ENCODE peak calls at places on chromosomes 5 and 9, in four cellular contexts. G is HCT116, U is MM.1S, T is right lobe of liver. A is an unnamed sample.

GRCh38 chr5:91305640-91306039 is 77.5 kb downstream of the ARRDC3 start:
- DNase-seq in G (no peak), U (no peak), T (no peak), A (no peak)

GRCh38 chr9:4933177-4933576 is 51.9 kb upstream of the JAK2 start:
- DNase-seq in G (no peak), U (no peak), T (no peak), A (no peak)

GRCh38 chr5:176740131-176740701 is 70.1 kb upstream of the UNC5A start:
- DNase-seq in T (peak), G (no peak), U (no peak), A (peak)

GRCh38 chr5:119318256-119318914 is 37.4 kb upstream of the TNFAIP8 start:
- DNase-seq in T (no peak), G (no peak), U (no peak), A (no peak)

GRCh38 chr5:68383888-68384310 is 168.3 kb downstream of the PIK3R1 start:
- DNase-seq in T (no peak), U (no peak), G (no peak), A (no peak)

GRCh38 chr9:744790-745456 is 96.6 kb upstream of the DMRT1 start:
- DNase-seq in U (no peak), G (no peak), T (peak), A (no peak)

GRCh38 chr9:27572036-27572435 is 1.2 kb downstream of the C9orf72 start:
- DNase-seq in U (no peak), T (no peak), G (no peak), A (no peak)

GRCh38 chr9:35349287-35349990 is 140.5 kb upstream of the RUSC2 start:
- DNase-seq in U (no peak), T (no peak), G (no peak), A (no peak)

GRCh38 chr5:120682851-120683250 is 218.8 kb downstream of the PRR16 start:
- DNase-seq in G (no peak), U (no peak), T (no peak), A (no peak)

GRCh38 chr5:25540628-25541027 is 895.9 kb upstream of the CDH10 start:
- DNase-seq in U (no peak), T (no peak), G (no peak), A (no peak)

GRCh38 chr5:17991775-17992174 is 357.5 kb downstream of the TAF11L14 start:
- DNase-seq in T (no peak), G (no peak), U (no peak), A (no peak)

GRCh38 chr5:154756203-154756870 is 1.2 kb downstream of the LARP1 start:
- DNase-seq in U (peak), T (peak), G (no peak), A (peak)

GRCh38 chr9:90998573-90998972 is 197.0 kb downstream of the SYK start:
- DNase-seq in U (no peak), G (no peak), T (no peak), A (no peak)

GRCh38 chr5:998975-999501 is 9.6 kb upstream of the NKD2 start:
- DNase-seq in U (no peak), T (no peak), G (no peak), A (no peak)

GRCh38 chr9:91421987-91422765 is 1.5 kb downstream of the NFIL3 start:
- DNase-seq in T (no peak), G (no peak), U (peak), A (peak)

GRCh38 chr5:160507181-160507811 is 85.6 kb downstream of the PTTG1 start:
- DNase-seq in U (no peak), T (no peak), G (no peak), A (no peak)

GRCh38 chr9:127912296-127912695 is 4.5 kb downstream of the ST6GALNAC4 start:
- DNase-seq in T (no peak), U (no peak), G (no peak), A (no peak)

GRCh38 chr5:6602441-6602840 is 30.4 kb downstream of the NSUN2 start:
- DNase-seq in U (no peak), T (no peak), G (no peak), A (no peak)

GRCh38 chr9:1989500-1989899 is 25.6 kb upstream of the SMARCA2 start:
- DNase-seq in U (no peak), T (no peak), G (no peak), A (no peak)

GRCh38 chr5:139271201-139272027 is 22.1 kb upstream of the MATR3 start:
- DNase-seq in G (no peak), T (no peak), U (no peak), A (no peak)

GRCh38 chr5:84383816-84384603 is 670 bp downstream of the EDIL3 start:
- DNase-seq in U (no peak), G (no peak), T (peak), A (peak)

GRCh38 chr5:40755093-40755406 is 711 bp downstream of the TTC33 start:
- DNase-seq in G (peak), T (peak), U (peak), A (peak)

GRCh38 chr9:73643379-73644013 is 491.8 kb downstream of the ANXA1 start:
- DNase-seq in U (no peak), G (no peak), T (no peak), A (no peak)

GRCh38 chr9:81874926-81875325 is 53.3 kb upstream of the SPATA31D4 start:
- DNase-seq in T (no peak), G (no peak), U (no peak), A (no peak)

GRCh38 chr9:79946718-79947117 is 375.0 kb downstream of the TLE4 start:
- DNase-seq in G (no peak), U (no peak), T (no peak), A (no peak)

GRCh38 chr9:87801013-87801412 is 75.1 kb downstream of the CTSL start:
- DNase-seq in G (no peak), T (no peak), U (no peak), A (no peak)

GRCh38 chr5:113059232-113059805 is 82.7 kb downstream of the DCP2 start:
- DNase-seq in G (no peak), T (no peak), U (no peak), A (no peak)

GRCh38 chr9:127467621-127468020 is 16.3 kb downstream of the LRSAM1 start:
- DNase-seq in G (no peak), U (no peak), T (no peak), A (no peak)

GRCh38 chr5:56457887-56458451 is 224.8 kb upstream of the ANKRD55 start:
- DNase-seq in G (no peak), T (no peak), U (no peak), A (no peak)

GRCh38 chr5:27963050-27963783 is 924.8 kb upstream of the CDH9 start:
- DNase-seq in T (peak), G (no peak), U (no peak), A (no peak)

GRCh38 chr5:135456238-135457099 is 4.3 kb upstream of the TIFAB start:
- DNase-seq in T (peak), U (no peak), G (peak), A (peak)

GRCh38 chr5:135455876-135456237 is 3.7 kb upstream of the TIFAB start:
- DNase-seq in U (no peak), G (no peak), T (no peak), A (no peak)

GRCh38 chr5:135458356-135458755 is 6.2 kb upstream of the TIFAB start:
- DNase-seq in G (no peak), U (no peak), T (no peak), A (no peak)

GRCh38 chr5:135458921-135459331 is 6.8 kb upstream of the TIFAB start:
- DNase-seq in T (no peak), G (peak), U (no peak), A (no peak)

GRCh38 chr5:135457424-135458071 is 5.4 kb upstream of the TIFAB start:
- DNase-seq in T (peak), G (peak), U (peak), A (peak)
- TF ChIP-seq CTCF in T (peak), G (peak), U (peak), A (peak)

DNA sequence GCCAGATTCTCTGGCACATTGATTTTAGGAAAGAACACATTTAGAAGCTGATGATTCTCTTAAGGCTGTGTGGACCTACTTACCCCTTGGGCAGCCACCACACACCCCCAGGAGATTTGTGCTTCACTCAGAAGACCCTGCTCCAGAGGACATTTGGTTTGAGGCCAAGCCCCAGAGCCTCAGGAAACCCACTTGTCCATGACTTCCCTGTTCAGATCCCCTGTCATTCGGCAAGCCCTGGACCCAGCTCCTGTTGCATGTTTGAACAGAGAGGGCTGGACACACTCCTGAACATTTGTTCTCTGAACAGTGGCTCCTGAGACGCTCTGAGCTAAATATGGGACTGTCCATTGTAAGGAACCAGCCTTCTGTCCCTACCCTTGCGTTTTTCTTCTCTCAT is 82.1 kb downstream of the AMBP start:
- DNase-seq in T (no peak), G (no peak), U (no peak), A (no peak)
- TF ChIP-seq CTCF in T (no peak), G (no peak), U (no peak), A (no peak)

GRCh38 chr5:35136386-35136785 is 88.6 kb upstream of the AGXT2 start:
- DNase-seq in U (no peak), T (no peak), G (no peak), A (no peak)

GRCh38 chr5:35131723-35132122 is 84.0 kb upstream of the AGXT2 start:
- DNase-seq in U (no peak), T (no peak), G (no peak), A (no peak)

GRCh38 chr5:35135239-35135700 is 87.5 kb upstream of the AGXT2 start:
- DNase-seq in T (peak), U (no peak), G (no peak), A (no peak)

GRCh38 chr5:35133186-35133585 is 85.4 kb upstream of the AGXT2 start:
- DNase-seq in T (no peak), G (no peak), U (no peak), A (no peak)

DNA sequence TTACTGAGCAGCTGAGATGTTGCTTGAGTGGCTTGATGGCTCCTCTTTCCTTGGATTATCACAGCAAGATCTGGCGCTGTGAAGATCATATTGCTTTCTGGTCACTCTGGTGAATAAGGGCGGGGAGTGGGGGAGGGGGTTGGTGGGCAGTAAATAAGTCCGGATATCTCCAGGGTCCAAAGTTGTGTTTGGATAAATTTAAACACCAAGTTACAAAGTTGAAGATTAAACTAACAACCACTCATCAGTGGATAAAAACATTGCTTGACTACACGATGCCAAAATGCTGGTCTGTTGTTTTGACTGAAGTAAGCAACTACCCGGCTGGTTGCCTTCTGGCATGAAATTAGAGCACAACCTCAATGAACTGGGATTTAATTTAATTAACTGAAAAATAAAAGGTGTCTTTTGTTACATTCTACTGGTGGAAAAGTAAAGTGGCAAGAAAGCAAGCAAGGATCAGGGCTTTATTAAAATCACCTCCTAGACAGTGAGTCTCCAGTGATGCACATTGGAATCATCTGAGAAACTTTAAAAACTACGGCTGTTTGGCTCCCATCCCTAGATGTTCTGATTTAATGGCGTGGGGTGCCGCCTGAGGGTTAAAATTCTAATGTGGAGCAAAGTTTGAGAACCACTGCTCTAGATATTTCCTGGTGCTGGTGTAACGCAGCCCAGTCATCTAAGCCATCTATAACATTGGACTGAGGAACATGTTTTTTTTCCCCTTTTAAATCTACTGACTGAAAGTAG is 86.7 kb upstream of the AGXT2 start:
- DNase-seq in G (no peak), U (no peak), T (peak), A (no peak)
- TF ChIP-seq CTCF in G (no peak), U (no peak), T (no peak), A (no peak)

GRCh38 chr9:69412741-69413150 is 87.7 kb downstream of the ENTREP1 start:
- DNase-seq in G (peak), U (no peak), T (peak), A (peak)
- TF ChIP-seq CTCF in G (peak), U (no peak), T (peak), A (no peak)

GRCh38 chr5:142110046-142110531 is 1.5 kb downstream of the NDFIP1 start:
- DNase-seq in U (no peak), G (no peak), T (peak), A (peak)

GRCh38 chr5:142109356-142110045 is 922 bp downstream of the NDFIP1 start:
- DNase-seq in T (no peak), G (no peak), U (peak), A (peak)

GRCh38 chr5:142107729-142108431 is 699 bp upstream of the NDFIP1 start:
- DNase-seq in U (no peak), G (no peak), T (no peak), A (no peak)

GRCh38 chr5:142110988-142111687 is 2.6 kb downstream of the NDFIP1 start:
- DNase-seq in G (no peak), T (no peak), U (no peak), A (no peak)

GRCh38 chr5:142108432-142109355 is at the start of gene NDFIP1:
- DNase-seq in T (peak), U (peak), G (peak), A (peak)
- TF ChIP-seq CTCF in T (peak), U (peak), G (no peak), A (no peak)

A was measured in GM13976.